ENCODE peak calls at places on chromosomes 5 and 9, in four cellular contexts. One of them, this sample, is unnamed.

GRCh38 chr9:83359039-83359438 is 179.2 kb downstream of the FRMD3 start:
- DNase-seq in IMR-90: no peak
- DNase-seq in H9: no peak
- DNase-seq in mesenchymal stem cell: no peak
- DNase-seq in this sample: no peak

GRCh38 chr9:124812401-124813016 is 35.6 kb downstream of the OLFML2A start:
- DNase-seq in IMR-90: peak
- DNase-seq in mesenchymal stem cell: peak
- DNase-seq in H9: no peak
- DNase-seq in this sample: peak

GRCh38 chr5:21574429-21574828 is 1278.7 kb downstream of the CDH12 start:
- DNase-seq in H9: no peak
- DNase-seq in IMR-90: no peak
- DNase-seq in mesenchymal stem cell: no peak
- DNase-seq in this sample: no peak

GRCh38 chr9:22228542-22228941 is 218.1 kb upstream of the DMRTA1 start:
- DNase-seq in mesenchymal stem cell: no peak
- DNase-seq in H9: no peak
- DNase-seq in IMR-90: peak
- DNase-seq in this sample: no peak

GRCh38 chr9:97526895-97527575 is 25.6 kb downstream of the TMOD1 start:
- DNase-seq in IMR-90: no peak
- DNase-seq in mesenchymal stem cell: no peak
- DNase-seq in H9: no peak
- DNase-seq in this sample: no peak

GRCh38 chr5:16179936-16180788 is 571 bp upstream of the MARCHF11 start:
- DNase-seq in H9: peak
- DNase-seq in IMR-90: no peak
- DNase-seq in mesenchymal stem cell: no peak
- DNase-seq in this sample: no peak

GRCh38 chr9:91777437-91777836 is 172.6 kb downstream of the ROR2 start:
- DNase-seq in mesenchymal stem cell: peak
- DNase-seq in H9: no peak
- DNase-seq in IMR-90: peak
- DNase-seq in this sample: no peak

GRCh38 chr5:67576112-67576511 is 379.5 kb upstream of the CD180 start:
- DNase-seq in mesenchymal stem cell: no peak
- DNase-seq in H9: no peak
- DNase-seq in IMR-90: no peak
- DNase-seq in this sample: no peak

DNA sequence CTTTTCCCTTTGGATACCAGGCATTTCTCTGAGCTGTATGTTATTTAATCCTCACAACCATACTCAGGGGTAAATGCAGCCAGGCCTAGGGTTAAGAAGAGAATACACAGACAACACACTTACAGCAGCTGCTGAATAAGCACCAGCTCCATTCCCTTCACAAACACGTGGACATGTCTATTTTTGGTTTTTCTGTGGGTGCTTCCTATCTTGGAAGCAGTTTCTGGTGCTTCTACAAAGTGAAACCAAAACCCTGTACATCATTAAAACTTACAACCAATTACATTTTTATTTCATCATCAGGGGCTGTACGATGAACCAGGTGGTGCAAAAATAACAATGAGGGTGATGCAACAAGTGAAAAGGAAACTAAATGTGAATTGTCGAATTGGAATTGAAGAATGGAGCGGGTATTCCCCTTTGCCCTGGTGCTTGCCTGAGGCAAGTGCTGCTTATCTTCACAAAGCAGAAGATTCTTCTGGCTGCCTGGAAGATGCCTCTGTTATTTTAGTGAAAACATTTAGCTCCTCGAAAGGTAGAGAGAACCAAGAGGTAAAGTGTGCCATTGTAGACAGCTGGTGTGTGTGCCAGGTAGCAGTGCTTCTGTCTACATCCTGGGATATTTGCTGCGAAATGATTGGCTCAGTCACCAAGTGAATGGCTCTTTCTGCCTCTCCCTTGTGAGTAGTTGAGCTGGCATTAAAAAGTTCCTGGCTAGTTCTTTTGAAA is 18.6 kb upstream of the IFNB1 start:
- DNase-seq in mesenchymal stem cell: peak
- DNase-seq in H9: no peak
- DNase-seq in IMR-90: peak
- DNase-seq in this sample: no peak
- H3K14ac ChIP-seq in mesenchymal stem cell: no peak
- H3K14ac ChIP-seq in H9: no peak
- H3K14ac ChIP-seq in IMR-90: peak
- H3K14ac ChIP-seq in this sample: no peak

GRCh38 chr5:80877592-80877991 is 82.6 kb upstream of the RASGRF2 start:
- DNase-seq in IMR-90: no peak
- DNase-seq in H9: no peak
- DNase-seq in mesenchymal stem cell: no peak
- DNase-seq in this sample: no peak
- H4K91ac ChIP-seq in IMR-90: no peak
- H4K91ac ChIP-seq in H9: no peak
- H4K91ac ChIP-seq in mesenchymal stem cell: peak
- H4K91ac ChIP-seq in this sample: no peak

DNA sequence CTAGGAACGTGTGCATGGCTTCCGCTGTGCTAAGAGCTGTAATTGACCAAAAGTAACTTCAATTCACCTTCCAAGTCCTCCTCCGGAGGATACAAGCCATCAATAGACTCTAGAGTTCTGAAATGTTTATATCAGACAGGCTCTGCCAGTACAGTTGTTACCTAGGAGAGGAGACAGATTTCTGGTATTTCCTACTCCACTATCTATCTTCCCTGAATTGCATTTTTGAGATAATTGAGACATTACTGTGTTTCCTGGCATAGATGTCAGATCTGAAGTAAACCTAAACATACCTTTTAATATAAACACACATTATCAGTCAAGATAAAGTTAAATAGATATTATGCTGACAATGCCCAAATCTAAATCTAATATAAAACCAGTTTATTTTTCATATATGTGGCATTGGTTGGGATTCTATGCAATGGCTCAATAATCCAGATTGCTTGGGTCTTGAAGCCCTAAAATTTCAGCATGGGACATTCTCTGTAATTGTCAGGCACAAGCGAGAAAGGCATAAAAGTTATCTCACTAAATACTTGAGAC is 8.2 kb upstream of the TYRP1 start:
- DNase-seq in mesenchymal stem cell: peak
- DNase-seq in H9: no peak
- DNase-seq in IMR-90: peak
- DNase-seq in this sample: no peak
- H3K14ac ChIP-seq in mesenchymal stem cell: no peak
- H3K14ac ChIP-seq in H9: no peak
- H3K14ac ChIP-seq in IMR-90: peak
- H3K14ac ChIP-seq in this sample: no peak

DNA sequence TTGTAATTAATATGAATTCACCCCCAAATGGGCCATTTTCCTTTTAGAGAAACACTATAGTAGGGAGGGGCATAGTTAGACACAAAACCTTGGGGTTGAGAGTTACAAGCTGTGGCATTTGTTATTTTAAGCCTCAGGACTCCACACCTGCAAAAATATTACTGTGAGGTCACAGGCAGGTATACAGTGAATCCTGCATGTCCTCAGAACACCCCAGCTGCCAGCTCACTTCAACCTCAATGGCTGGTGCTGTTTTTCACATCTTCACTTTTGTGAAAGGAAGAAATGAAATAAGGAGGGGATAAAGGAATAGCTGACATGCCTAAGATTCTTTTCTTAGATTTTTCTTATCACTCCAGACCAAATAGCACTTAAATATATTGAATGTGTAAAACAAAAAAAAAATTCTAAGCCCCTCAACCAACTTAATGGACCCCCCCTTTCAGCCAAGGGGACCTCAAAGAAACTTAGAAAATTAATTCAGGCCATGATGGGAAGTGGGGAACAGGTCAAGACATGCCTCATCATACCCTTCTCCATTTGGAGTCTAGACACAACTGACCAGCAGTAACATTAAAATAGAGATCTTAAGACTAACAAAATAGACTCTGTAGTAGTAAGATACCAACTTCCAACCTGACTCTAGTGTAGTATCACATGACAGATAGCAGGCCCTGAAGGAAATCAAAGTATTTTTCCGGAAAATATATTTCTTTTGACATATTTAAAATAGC is 9.2 kb downstream of the C9orf85 start:
- DNase-seq in H9: no peak
- DNase-seq in IMR-90: no peak
- DNase-seq in mesenchymal stem cell: no peak
- DNase-seq in this sample: no peak
- H4K91ac ChIP-seq in H9: no peak
- H4K91ac ChIP-seq in IMR-90: no peak
- H4K91ac ChIP-seq in mesenchymal stem cell: no peak
- H4K91ac ChIP-seq in this sample: no peak

GRCh38 chr5:34007675-34008600 is at the start of gene AMACR:
- DNase-seq in mesenchymal stem cell: peak
- DNase-seq in H9: peak
- DNase-seq in IMR-90: peak
- DNase-seq in this sample: peak

GRCh38 chr5:34005211-34005610 is 2.6 kb downstream of the AMACR start:
- DNase-seq in mesenchymal stem cell: no peak
- DNase-seq in IMR-90: peak
- DNase-seq in H9: no peak
- DNase-seq in this sample: no peak

GRCh38 chr5:34008721-34009120 is 871 bp upstream of the AMACR start:
- DNase-seq in H9: no peak
- DNase-seq in IMR-90: no peak
- DNase-seq in mesenchymal stem cell: no peak
- DNase-seq in this sample: no peak

GRCh38 chr5:34009610-34010009 is 1.8 kb upstream of the AMACR start:
- DNase-seq in mesenchymal stem cell: no peak
- DNase-seq in H9: no peak
- DNase-seq in IMR-90: no peak
- DNase-seq in this sample: no peak

GRCh38 chr5:34007116-34007674 is 655 bp downstream of the AMACR start:
- DNase-seq in mesenchymal stem cell: no peak
- DNase-seq in IMR-90: no peak
- DNase-seq in H9: no peak
- DNase-seq in this sample: no peak
- H3K14ac ChIP-seq in mesenchymal stem cell: no peak
- H3K14ac ChIP-seq in IMR-90: peak
- H3K14ac ChIP-seq in H9: no peak
- H3K14ac ChIP-seq in this sample: no peak

DNA sequence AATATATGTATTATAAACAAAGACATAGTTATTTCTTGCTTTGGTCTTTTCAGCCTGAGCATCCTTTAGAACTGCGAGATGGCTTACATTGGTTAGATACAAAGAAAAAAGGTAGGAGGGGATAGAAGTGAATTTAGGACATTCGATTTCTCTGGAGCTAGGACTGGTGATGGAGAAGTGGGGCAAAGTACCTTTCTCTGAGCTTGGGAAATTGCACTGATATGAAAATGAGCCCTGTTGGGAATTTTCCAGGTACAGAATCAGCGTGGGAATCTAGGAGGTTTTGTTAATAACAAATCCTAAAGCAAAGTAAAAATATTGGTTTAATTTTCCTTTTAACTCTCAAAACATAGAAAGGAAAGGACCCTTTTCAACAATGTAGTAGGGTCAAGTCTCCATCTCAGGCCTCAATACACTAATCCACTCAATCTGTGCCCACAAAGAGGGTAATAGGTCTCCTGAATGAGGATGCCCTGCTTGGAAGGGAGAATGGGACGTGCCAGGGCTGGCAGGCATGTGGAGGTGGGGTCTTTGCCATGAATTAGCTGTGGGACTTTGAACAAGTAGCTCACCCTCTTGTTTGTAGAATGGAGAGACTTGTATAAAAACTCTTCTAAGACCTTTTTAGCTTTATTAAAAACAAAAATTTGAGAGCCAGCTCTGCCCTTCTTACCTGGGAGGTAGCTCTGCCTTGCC is 17.7 kb downstream of the SNX18 start:
- DNase-seq in mesenchymal stem cell: no peak
- DNase-seq in IMR-90: no peak
- DNase-seq in H9: no peak
- DNase-seq in this sample: no peak
- H4K91ac ChIP-seq in mesenchymal stem cell: no peak
- H4K91ac ChIP-seq in IMR-90: no peak
- H4K91ac ChIP-seq in H9: no peak
- H4K91ac ChIP-seq in this sample: no peak

GRCh38 chr5:179763215-179763945 is 30.4 kb upstream of the LTC4S start:
- DNase-seq in IMR-90: peak
- DNase-seq in mesenchymal stem cell: peak
- DNase-seq in H9: peak
- DNase-seq in this sample: peak
- H3K14ac ChIP-seq in IMR-90: peak
- H3K14ac ChIP-seq in mesenchymal stem cell: no peak
- H3K14ac ChIP-seq in H9: no peak
- H3K14ac ChIP-seq in this sample: no peak

GRCh38 chr5:147869112-147869511 is 9.4 kb upstream of the SCGB3A2 start:
- DNase-seq in IMR-90: no peak
- DNase-seq in mesenchymal stem cell: no peak
- DNase-seq in H9: peak
- DNase-seq in this sample: no peak
- H4K91ac ChIP-seq in IMR-90: no peak
- H4K91ac ChIP-seq in mesenchymal stem cell: no peak
- H4K91ac ChIP-seq in H9: no peak
- H4K91ac ChIP-seq in this sample: no peak

DNA sequence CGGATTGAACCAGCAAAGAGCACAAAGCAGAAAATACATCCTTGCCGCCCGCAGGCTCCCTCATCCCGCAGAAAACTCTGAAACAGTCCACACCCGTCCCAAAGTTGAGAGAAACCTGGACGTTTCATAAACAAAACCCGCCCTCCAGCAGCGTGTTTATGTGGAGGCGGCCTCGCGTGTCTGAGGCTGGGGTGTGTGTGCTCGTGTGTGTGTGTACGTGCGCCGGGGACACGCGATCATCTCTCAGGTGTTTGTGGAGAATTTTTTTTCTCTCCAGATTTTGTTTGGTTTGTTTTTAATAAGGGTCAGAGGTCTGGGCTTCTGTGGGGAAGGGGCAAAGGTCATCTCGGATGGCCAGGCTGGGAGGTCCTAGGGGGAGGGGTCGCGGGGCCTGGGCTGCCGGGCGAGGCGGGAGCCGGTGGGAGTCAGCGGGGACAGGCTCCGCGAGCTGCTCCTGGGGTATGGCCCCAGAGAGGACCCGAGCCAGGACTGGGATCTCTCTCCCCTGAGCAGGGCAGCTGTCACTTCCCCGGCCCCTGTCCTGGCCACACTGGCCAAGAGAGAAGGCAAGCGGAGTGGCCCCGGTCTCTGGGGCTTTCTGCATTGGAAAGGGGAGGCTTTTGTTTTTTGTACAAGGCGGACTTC is 206.4 kb downstream of the C9orf50 start:
- DNase-seq in IMR-90: peak
- DNase-seq in H9: no peak
- DNase-seq in mesenchymal stem cell: peak
- DNase-seq in this sample: peak
- H3K14ac ChIP-seq in IMR-90: peak
- H3K14ac ChIP-seq in H9: peak
- H3K14ac ChIP-seq in mesenchymal stem cell: peak
- H3K14ac ChIP-seq in this sample: peak

This sample was measured in neuronal stem cell.